ENCODE peak calls at places on chromosomes 3 and 15, in six cellular contexts. L, B, I, Y, H and F are unnamed samples.
A peak's percentile ranks its signal among the peaks of the same experiment; 100 is the strongest.

GRCh38 chr3:126340596-126340942 is 16.6 kb downstream of the KLF15 start:
- DNase-seq in L (no peak), B (no peak), I (peak; percentile 3), Y (no peak), H (peak; percentile 52), F (peak; percentile 70)

GRCh38 chr3:142213298-142213697 is 12.1 kb downstream of the GK5 start:
- DNase-seq in L (no peak), B (peak; percentile 46), I (no peak), Y (no peak), H (peak; percentile 77), F (no peak)

GRCh38 chr3:149058199-149058598 is 28.1 kb downstream of the HLTF start:
- DNase-seq in L (no peak), B (no peak), I (no peak), Y (no peak), H (no peak), F (no peak)

GRCh38 chr3:104359546-104359945 is 1007.2 kb upstream of the ALCAM start:
- DNase-seq in L (no peak), B (no peak), I (no peak), Y (no peak), H (no peak), F (no peak)

GRCh38 chr3:171348121-171348520 is 112.1 kb downstream of the TNIK start:
- DNase-seq in L (no peak), B (no peak), I (no peak), Y (no peak), H (no peak), F (no peak)

GRCh38 chr3:30933478-30934207 is 39.2 kb upstream of the GADL1 start:
- DNase-seq in L (no peak), B (no peak), I (no peak), Y (no peak), H (no peak), F (no peak)

GRCh38 chr3:10162147-10162546 is 2.6 kb upstream of the IRAK2 start:
- DNase-seq in L (no peak), B (no peak), I (no peak), Y (no peak), H (no peak), F (no peak)

GRCh38 chr15:31461375-31461774 is 134.7 kb downstream of the KLF13 start:
- DNase-seq in L (no peak), B (peak; percentile 21), I (no peak), Y (no peak), H (no peak), F (peak; percentile 38)

GRCh38 chr3:126129408-126129891 is 45.5 kb upstream of the SLC41A3 start:
- DNase-seq in L (peak; percentile 15), B (peak; percentile 86), I (peak; percentile 6), Y (no peak), H (peak; percentile 73), F (peak; percentile 68)

GRCh38 chr3:148938931-148939330 is 52.4 kb upstream of the GYG1 start:
- DNase-seq in L (no peak), B (no peak), I (no peak), Y (no peak), H (no peak), F (no peak)

GRCh38 chr3:173685471-173685870 is 287.9 kb downstream of the NLGN1 start:
- DNase-seq in L (no peak), B (no peak), I (no peak), Y (no peak), H (no peak), F (no peak)

GRCh38 chr3:183438749-183439148 is 10.3 kb upstream of the MCF2L2 start:
- DNase-seq in L (no peak), B (peak; percentile 85), I (peak; percentile 42), Y (no peak), H (no peak), F (no peak)

GRCh38 chr3:58005662-58006061 is 2.6 kb upstream of the FLNB start:
- DNase-seq in L (no peak), B (no peak), I (no peak), Y (no peak), H (no peak), F (no peak)

GRCh38 chr3:31466866-31467265 is 65.9 kb upstream of the STT3B start:
- DNase-seq in L (no peak), B (no peak), I (no peak), Y (no peak), H (no peak), F (no peak)

GRCh38 chr3:56365905-56366640 is 102.2 kb downstream of the ERC2 start:
- DNase-seq in L (no peak), B (no peak), I (no peak), Y (no peak), H (no peak), F (no peak)

GRCh38 chr3:39911465-39912309 is 102.3 kb downstream of the MYRIP start:
- DNase-seq in L (no peak), B (no peak), I (no peak), Y (no peak), H (no peak), F (no peak)

GRCh38 chr3:124235446-124235845 is 243.5 kb upstream of the ROPN1 start:
- DNase-seq in L (no peak), B (no peak), I (no peak), Y (no peak), H (no peak), F (no peak)

GRCh38 chr15:101246391-101246790 is 5.5 kb downstream of the CHSY1 start:
- DNase-seq in L (no peak), B (no peak), I (no peak), Y (no peak), H (no peak), F (no peak)

GRCh38 chr3:110564674-110565073 is 506.9 kb upstream of the NECTIN3 start:
- DNase-seq in L (no peak), B (no peak), I (no peak), Y (no peak), H (no peak), F (no peak)

GRCh38 chr3:24936574-24936973 is 441.9 kb upstream of the THRB start:
- DNase-seq in L (no peak), B (no peak), I (no peak), Y (no peak), H (no peak), F (no peak)

GRCh38 chr15:41424809-41425208 is 7.9 kb downstream of the RTF1 start:
- DNase-seq in L (no peak), B (no peak), I (no peak), Y (no peak), H (peak; percentile 14), F (no peak)

GRCh38 chr3:103947062-103947461 is 1419.6 kb upstream of the ALCAM start:
- DNase-seq in L (no peak), B (no peak), I (no peak), Y (no peak), H (no peak), F (no peak)

GRCh38 chr3:133396906-133397305 is 3.0 kb upstream of the BFSP2 start:
- DNase-seq in L (no peak), B (no peak), I (no peak), Y (no peak), H (no peak), F (no peak)

GRCh38 chr3:17070560-17070959 is 185.8 kb downstream of the PLCL2 start:
- DNase-seq in L (peak; percentile 36), B (no peak), I (peak; percentile 44), Y (no peak), H (no peak), F (no peak)

GRCh38 chr3:32457971-32458471 is 44.6 kb downstream of the CMTM6 start:
- DNase-seq in L (no peak), B (no peak), I (no peak), Y (no peak), H (no peak), F (no peak)

GRCh38 chr15:37014566-37014965 is 85.8 kb downstream of the MEIS2 start:
- DNase-seq in L (no peak), B (no peak), I (no peak), Y (no peak), H (no peak), F (no peak)

GRCh38 chr15:37014137-37014536 is 86.2 kb downstream of the MEIS2 start:
- DNase-seq in L (no peak), B (no peak), I (no peak), Y (no peak), H (no peak), F (no peak)

GRCh38 chr15:37016287-37016686 is 84.1 kb downstream of the MEIS2 start:
- DNase-seq in L (peak; percentile 49), B (no peak), I (peak; percentile 14), Y (no peak), H (peak; percentile 87), F (no peak)

GRCh38 chr15:37015476-37015875 is 84.9 kb downstream of the MEIS2 start:
- DNase-seq in L (no peak), B (no peak), I (no peak), Y (no peak), H (no peak), F (no peak)

GRCh38 chr15:37015025-37015424 is 85.3 kb downstream of the MEIS2 start:
- DNase-seq in L (no peak), B (no peak), I (no peak), Y (no peak), H (no peak), F (no peak)
- TF ChIP-seq EP300 in L (no peak), B (no peak), I (no peak), Y (no peak), H (no peak), F (no peak)

GRCh38 chr15:84980196-84981053 is 1.2 kb upstream of the PDE8A start:
- DNase-seq in L (peak; percentile 87), B (peak; percentile 85), I (peak; percentile 88), Y (peak; percentile 68), H (peak; percentile 90), F (peak; percentile 93)
- TF ChIP-seq EP300 in L (no peak), B (no peak), I (no peak), Y (no peak), H (no peak), F (no peak)

DNA sequence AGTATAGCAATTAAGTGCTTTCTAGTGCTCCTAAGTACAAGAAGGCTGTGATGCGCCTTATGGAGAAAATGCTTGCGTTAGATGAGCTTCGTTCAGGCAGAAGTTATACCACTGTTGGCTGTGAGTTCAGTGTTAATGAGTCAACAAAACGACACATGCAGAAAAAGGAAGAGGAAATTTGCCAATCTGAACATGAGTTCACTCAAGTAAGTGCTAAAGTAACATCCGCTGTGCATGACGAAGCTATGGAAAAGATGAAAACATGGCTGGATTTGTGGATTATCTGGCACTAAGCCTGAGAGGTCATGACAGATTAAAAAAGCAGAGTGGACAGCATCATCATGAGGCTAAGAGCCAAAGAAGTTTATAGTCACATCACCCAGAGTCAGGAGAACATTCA is 36.9 kb downstream of the SH3BP5 start:
- DNase-seq in L (no peak), B (no peak), I (no peak), Y (no peak), H (peak; percentile 77), F (no peak)
- TF ChIP-seq EP300 in L (peak; percentile 72), B (no peak), I (no peak), Y (no peak), H (peak; percentile 69), F (no peak)

GRCh38 chr15:75753145-75753544 is 40.5 kb upstream of the CSPG4 start:
- DNase-seq in L (no peak), B (no peak), I (no peak), Y (no peak), H (no peak), F (peak; percentile 61)

GRCh38 chr15:75749820-75750219 is 37.2 kb upstream of the CSPG4 start:
- DNase-seq in L (peak; percentile 6), B (no peak), I (peak; percentile 4), Y (no peak), H (no peak), F (peak; percentile 64)

GRCh38 chr15:75751116-75751875 is 38.6 kb upstream of the CSPG4 start:
- DNase-seq in L (peak; percentile 6), B (no peak), I (no peak), Y (no peak), H (no peak), F (peak; percentile 35)

GRCh38 chr15:75751901-75752300 is 39.3 kb upstream of the CSPG4 start:
- DNase-seq in L (no peak), B (no peak), I (no peak), Y (no peak), H (no peak), F (peak; percentile 57)

GRCh38 chr15:75750261-75751050 is 37.8 kb upstream of the CSPG4 start:
- DNase-seq in L (peak; percentile 6), B (no peak), I (peak; percentile 4), Y (no peak), H (no peak), F (peak; percentile 55)
- TF ChIP-seq EP300 in L (no peak), B (no peak), I (no peak), Y (no peak), H (no peak), F (no peak)